ENCODE peak calls at places on chromosomes 4 and X, in eight cellular contexts. One of them, this sample, is unnamed.

GRCh38 chr4:87097075-87097474 is 123.3 kb downstream of the KLHL8 start:
- DNase-seq in IMR-90: no peak
- DNase-seq in AG04450: no peak
- DNase-seq in brain microvascular endothelial cell: no peak
- DNase-seq in kidney: no peak
- DNase-seq in adrenal gland: no peak
- DNase-seq in tibial nerve: no peak
- DNase-seq in psoas muscle: no peak
- DNase-seq in this sample: no peak

GRCh38 chr4:21011106-21011505 is 310.8 kb downstream of the PACRGL start:
- DNase-seq in IMR-90: no peak
- DNase-seq in AG04450: no peak
- DNase-seq in brain microvascular endothelial cell: no peak
- DNase-seq in kidney: no peak
- DNase-seq in adrenal gland: no peak
- DNase-seq in tibial nerve: no peak
- DNase-seq in psoas muscle: no peak
- DNase-seq in this sample: no peak

GRCh38 chrX:16603822-16604221 is 46.1 kb upstream of the S100G start:
- DNase-seq in IMR-90: no peak
- DNase-seq in AG04450: no peak
- DNase-seq in brain microvascular endothelial cell: no peak
- DNase-seq in kidney: no peak
- DNase-seq in adrenal gland: no peak
- DNase-seq in tibial nerve: no peak
- DNase-seq in psoas muscle: no peak
- DNase-seq in this sample: no peak

GRCh38 chr4:140861359-140862181 is 105.4 kb upstream of the TBC1D9 start:
- DNase-seq in IMR-90: peak; percentile 91
- DNase-seq in AG04450: peak; percentile 80
- DNase-seq in brain microvascular endothelial cell: peak; percentile 89
- DNase-seq in kidney: no peak
- DNase-seq in adrenal gland: peak; percentile 86
- DNase-seq in tibial nerve: peak; percentile 95
- DNase-seq in psoas muscle: no peak
- DNase-seq in this sample: peak; percentile 76

GRCh38 chrX:1492421-1493012 is 39.8 kb upstream of the ASMTL start:
- DNase-seq in IMR-90: no peak
- DNase-seq in AG04450: no peak
- DNase-seq in brain microvascular endothelial cell: no peak
- DNase-seq in kidney: no peak
- DNase-seq in adrenal gland: no peak
- DNase-seq in tibial nerve: no peak
- DNase-seq in psoas muscle: no peak
- DNase-seq in this sample: no peak

GRCh38 chr4:99471349-99471748 is 36.2 kb upstream of the ADH7 start:
- DNase-seq in IMR-90: no peak
- DNase-seq in AG04450: no peak
- DNase-seq in brain microvascular endothelial cell: no peak
- DNase-seq in kidney: no peak
- DNase-seq in adrenal gland: no peak
- DNase-seq in tibial nerve: no peak
- DNase-seq in psoas muscle: no peak
- DNase-seq in this sample: no peak

GRCh38 chr4:85829276-85830051 is 354.5 kb downstream of the ARHGAP24 start:
- DNase-seq in IMR-90: peak; percentile 66
- DNase-seq in AG04450: no peak
- DNase-seq in brain microvascular endothelial cell: no peak
- DNase-seq in kidney: no peak
- DNase-seq in adrenal gland: no peak
- DNase-seq in tibial nerve: no peak
- DNase-seq in psoas muscle: no peak
- DNase-seq in this sample: peak; percentile 47

GRCh38 chr4:61202100-61202637 is 2.0 kb downstream of the ADGRL3 start:
- DNase-seq in IMR-90: no peak
- DNase-seq in AG04450: no peak
- DNase-seq in brain microvascular endothelial cell: no peak
- DNase-seq in kidney: peak; percentile 68
- DNase-seq in adrenal gland: peak; percentile 39
- DNase-seq in tibial nerve: no peak
- DNase-seq in psoas muscle: no peak
- DNase-seq in this sample: no peak

GRCh38 chrX:109399831-109400230 is 82.1 kb downstream of the GUCY2F start:
- DNase-seq in IMR-90: no peak
- DNase-seq in AG04450: no peak
- DNase-seq in brain microvascular endothelial cell: no peak
- DNase-seq in kidney: no peak
- DNase-seq in adrenal gland: no peak
- DNase-seq in tibial nerve: no peak
- DNase-seq in psoas muscle: no peak
- DNase-seq in this sample: no peak

GRCh38 chr4:78058591-78059523 is 1.7 kb downstream of the FRAS1 start:
- DNase-seq in IMR-90: no peak
- DNase-seq in AG04450: no peak
- DNase-seq in brain microvascular endothelial cell: peak; percentile 9
- DNase-seq in kidney: peak; percentile 83
- DNase-seq in adrenal gland: peak; percentile 34
- DNase-seq in tibial nerve: peak; percentile 22
- DNase-seq in psoas muscle: peak; percentile 75
- DNase-seq in this sample: peak; percentile 71

GRCh38 chr4:55183926-55184599 is 58.7 kb upstream of the KDR start:
- DNase-seq in IMR-90: peak; percentile 97
- DNase-seq in AG04450: peak; percentile 81
- DNase-seq in brain microvascular endothelial cell: peak; percentile 98
- DNase-seq in kidney: no peak
- DNase-seq in adrenal gland: peak; percentile 50
- DNase-seq in tibial nerve: peak; percentile 32
- DNase-seq in psoas muscle: no peak
- DNase-seq in this sample: no peak

GRCh38 chr4:55186700-55187099 is 61.3 kb upstream of the KDR start:
- DNase-seq in IMR-90: no peak
- DNase-seq in AG04450: no peak
- DNase-seq in brain microvascular endothelial cell: no peak
- DNase-seq in kidney: no peak
- DNase-seq in adrenal gland: no peak
- DNase-seq in tibial nerve: no peak
- DNase-seq in psoas muscle: no peak
- DNase-seq in this sample: no peak

GRCh38 chr4:55181606-55182005 is 56.2 kb upstream of the KDR start:
- DNase-seq in IMR-90: peak; percentile 42
- DNase-seq in AG04450: no peak
- DNase-seq in brain microvascular endothelial cell: peak; percentile 78
- DNase-seq in kidney: no peak
- DNase-seq in adrenal gland: no peak
- DNase-seq in tibial nerve: no peak
- DNase-seq in psoas muscle: no peak
- DNase-seq in this sample: no peak

GRCh38 chr4:55186123-55186522 is 60.7 kb upstream of the KDR start:
- DNase-seq in IMR-90: no peak
- DNase-seq in AG04450: no peak
- DNase-seq in brain microvascular endothelial cell: no peak
- DNase-seq in kidney: no peak
- DNase-seq in adrenal gland: no peak
- DNase-seq in tibial nerve: no peak
- DNase-seq in psoas muscle: no peak
- DNase-seq in this sample: no peak

GRCh38 chr4:55184600-55185523 is 59.5 kb upstream of the KDR start:
- DNase-seq in IMR-90: peak; percentile 66
- DNase-seq in AG04450: peak; percentile 26
- DNase-seq in brain microvascular endothelial cell: peak; percentile 50
- DNase-seq in kidney: peak; percentile 76
- DNase-seq in adrenal gland: peak; percentile 31
- DNase-seq in tibial nerve: peak; percentile 8
- DNase-seq in psoas muscle: no peak
- DNase-seq in this sample: peak; percentile 16
- TF ChIP-seq CTCF in IMR-90: no peak
- TF ChIP-seq CTCF in AG04450: peak; percentile 23
- TF ChIP-seq CTCF in brain microvascular endothelial cell: peak; percentile 48
- TF ChIP-seq CTCF in kidney: peak; percentile 27
- TF ChIP-seq CTCF in adrenal gland: no peak
- TF ChIP-seq CTCF in tibial nerve: no peak
- TF ChIP-seq CTCF in psoas muscle: peak; percentile 11
- TF ChIP-seq CTCF in this sample: no peak

DNA sequence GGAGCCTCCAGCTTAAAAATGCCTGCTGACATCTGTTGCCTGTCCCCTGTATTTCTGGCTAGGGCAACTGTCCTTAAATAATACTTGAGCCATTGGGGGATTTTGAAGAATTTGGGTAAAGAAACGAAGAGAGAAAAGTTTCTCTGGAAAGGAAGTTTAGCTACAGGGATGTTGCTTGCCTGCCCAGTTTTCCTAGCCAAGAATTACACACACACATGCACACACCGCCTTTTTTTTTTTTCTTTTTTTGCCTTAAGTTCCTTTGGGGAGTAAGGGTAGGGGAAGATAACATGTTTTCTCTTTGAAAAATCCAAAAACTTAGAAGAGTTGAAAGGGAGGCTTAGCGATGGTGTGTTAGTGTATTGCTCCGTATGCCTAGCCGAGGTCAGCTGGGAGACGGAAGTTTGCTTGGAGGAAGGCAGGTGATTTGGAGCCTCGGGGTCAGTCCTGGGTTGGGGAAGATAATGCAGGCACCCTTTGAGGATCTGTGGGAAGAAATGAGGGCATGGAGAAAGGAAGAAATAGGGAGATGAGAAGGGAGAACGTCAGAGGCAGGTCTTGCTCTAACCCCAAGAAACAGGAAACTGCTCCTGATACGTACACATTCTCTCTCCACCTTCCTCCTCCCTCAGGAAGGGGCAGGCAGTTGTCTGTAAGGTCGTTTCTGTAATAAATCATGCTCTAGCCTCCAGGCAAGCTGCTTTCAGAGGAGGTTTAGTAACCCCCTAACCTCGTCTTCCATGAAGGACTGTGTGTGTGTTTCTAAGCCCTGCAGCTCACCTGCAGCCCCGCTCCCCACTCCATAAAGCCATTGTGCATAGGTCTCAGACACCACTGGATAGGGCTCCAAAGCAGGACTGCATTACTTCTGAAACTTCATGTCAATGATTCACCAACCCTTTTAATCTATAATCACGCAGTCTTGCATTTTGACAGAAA is 10.5 kb downstream of the KLF3 start:
- DNase-seq in IMR-90: no peak
- DNase-seq in AG04450: no peak
- DNase-seq in brain microvascular endothelial cell: no peak
- DNase-seq in kidney: no peak
- DNase-seq in adrenal gland: no peak
- DNase-seq in tibial nerve: no peak
- DNase-seq in psoas muscle: no peak
- DNase-seq in this sample: no peak
- H3K4me3 ChIP-seq in IMR-90: no peak overlapping the region
- H3K4me3 ChIP-seq in AG04450: no peak overlapping the region
- H3K4me3 ChIP-seq in brain microvascular endothelial cell: no peak overlapping the region
- H3K4me3 ChIP-seq in kidney: peak overlapping the region; percentile 48
- H3K4me3 ChIP-seq in adrenal gland: peak overlapping the region; percentile 10
- H3K4me3 ChIP-seq in tibial nerve: no peak overlapping the region
- H3K4me3 ChIP-seq in psoas muscle: peak overlapping the region; percentile 29
- H3K4me3 ChIP-seq in this sample: no peak overlapping the region

GRCh38 chr4:153741529-153741928 is 18.3 kb downstream of the RNF175 start:
- DNase-seq in IMR-90: no peak
- DNase-seq in AG04450: no peak
- DNase-seq in brain microvascular endothelial cell: no peak
- DNase-seq in kidney: no peak
- DNase-seq in adrenal gland: no peak
- DNase-seq in tibial nerve: no peak
- DNase-seq in psoas muscle: no peak
- DNase-seq in this sample: no peak

GRCh38 chr4:153733751-153734448 is 25.9 kb downstream of the RNF175 start:
- DNase-seq in IMR-90: no peak
- DNase-seq in AG04450: no peak
- DNase-seq in brain microvascular endothelial cell: no peak
- DNase-seq in kidney: no peak
- DNase-seq in adrenal gland: no peak
- DNase-seq in tibial nerve: no peak
- DNase-seq in psoas muscle: no peak
- DNase-seq in this sample: no peak

GRCh38 chr4:153731239-153731638 is 28.6 kb downstream of the RNF175 start:
- DNase-seq in IMR-90: peak; percentile 64
- DNase-seq in AG04450: peak; percentile 43
- DNase-seq in brain microvascular endothelial cell: peak; percentile 79
- DNase-seq in kidney: no peak
- DNase-seq in adrenal gland: no peak
- DNase-seq in tibial nerve: no peak
- DNase-seq in psoas muscle: no peak
- DNase-seq in this sample: no peak

DNA sequence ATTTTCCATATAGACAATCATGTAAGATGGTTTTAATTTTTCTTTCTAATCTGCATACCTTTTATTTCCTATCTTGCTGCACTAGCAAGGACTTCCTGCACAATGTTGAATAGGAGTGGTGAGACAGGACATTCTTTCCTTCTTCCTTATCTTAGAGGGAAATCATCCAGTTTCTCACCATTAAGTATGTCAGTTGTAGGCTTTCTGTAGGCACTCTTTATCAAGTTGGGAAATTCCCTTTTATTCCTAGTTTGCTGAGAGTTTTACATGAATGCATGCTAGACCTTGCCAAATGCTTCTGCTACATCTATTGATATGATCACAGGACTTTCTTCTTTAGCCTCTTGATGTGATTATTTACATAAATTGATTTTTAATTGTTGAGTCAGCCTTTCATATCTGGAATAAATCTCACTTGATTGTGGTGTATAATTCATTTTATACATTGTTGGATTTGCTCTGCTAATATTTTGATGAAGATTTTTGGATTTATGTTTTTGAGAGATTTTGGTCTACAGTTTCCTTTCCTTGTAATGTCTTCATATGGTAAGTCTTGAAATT is 23.8 kb downstream of the RNF175 start:
- DNase-seq in IMR-90: no peak
- DNase-seq in AG04450: no peak
- DNase-seq in brain microvascular endothelial cell: no peak
- DNase-seq in kidney: no peak
- DNase-seq in adrenal gland: no peak
- DNase-seq in tibial nerve: no peak
- DNase-seq in psoas muscle: no peak
- DNase-seq in this sample: no peak
- H3K27ac ChIP-seq in IMR-90: no peak overlapping the region
- H3K27ac ChIP-seq in AG04450: no peak overlapping the region
- H3K27ac ChIP-seq in brain microvascular endothelial cell: no peak overlapping the region
- H3K27ac ChIP-seq in kidney: no peak overlapping the region
- H3K27ac ChIP-seq in adrenal gland: no peak overlapping the region
- H3K27ac ChIP-seq in tibial nerve: no peak overlapping the region
- H3K27ac ChIP-seq in psoas muscle: no peak overlapping the region
- H3K27ac ChIP-seq in this sample: no peak overlapping the region

GRCh38 chrX:153922932-153923857 is 2.9 kb downstream of the ARHGAP4 start:
- DNase-seq in IMR-90: peak; percentile 58
- DNase-seq in AG04450: peak; percentile 20
- DNase-seq in brain microvascular endothelial cell: no peak
- DNase-seq in kidney: peak; percentile 85
- DNase-seq in adrenal gland: peak; percentile 90
- DNase-seq in tibial nerve: peak; percentile 74
- DNase-seq in psoas muscle: peak; percentile 91
- DNase-seq in this sample: peak; percentile 83
- TF ChIP-seq CTCF in IMR-90: peak; percentile 50
- TF ChIP-seq CTCF in AG04450: peak; percentile 56
- TF ChIP-seq CTCF in brain microvascular endothelial cell: peak; percentile 76
- TF ChIP-seq CTCF in kidney: peak; percentile 44
- TF ChIP-seq CTCF in adrenal gland: peak; percentile 26
- TF ChIP-seq CTCF in tibial nerve: peak; percentile 43
- TF ChIP-seq CTCF in psoas muscle: peak; percentile 60
- TF ChIP-seq CTCF in this sample: peak; percentile 41